ENCODE peak calls at places on chromosomes 6 and 20, in six cellular contexts. Z, J, L, O, F and R are unnamed samples.

GRCh38 chr6:133945158-133945557 is 7.9 kb upstream of the TBPL1 start:
- DNase-seq in Z (no peak), J (no peak), L (no peak), O (no peak), F (no peak), R (peak; percentile 39)

GRCh38 chr6:31446481-31446880 is 43.1 kb downstream of the MICA start:
- DNase-seq in Z (no peak), J (no peak), L (no peak), O (peak; percentile 29), F (no peak), R (peak; percentile 51)

GRCh38 chr20:14055127-14055742 is 59.9 kb downstream of the MACROD2 start:
- DNase-seq in Z (peak; percentile 29), J (peak; percentile 3), L (peak; percentile 69), O (no peak), F (peak; percentile 89), R (peak; percentile 27)

GRCh38 chr6:68343901-68344300 is 291.2 kb upstream of the ADGRB3 start:
- DNase-seq in Z (peak; percentile 6), J (peak; percentile 4), L (peak; percentile 44), O (no peak), F (peak; percentile 62), R (peak; percentile 71)

GRCh38 chr20:31948008-31948407 is 3.8 kb downstream of the PDRG1 start:
- DNase-seq in Z (no peak), J (no peak), L (no peak), O (no peak), F (no peak), R (no peak)

GRCh38 chr20:35663813-35664543 is 722 bp downstream of the CPNE1 start:
- DNase-seq in Z (peak; percentile 64), J (peak; percentile 64), L (peak; percentile 49), O (peak; percentile 90), F (peak; percentile 79), R (peak; percentile 22)

GRCh38 chr6:149960488-149960887 is 3.3 kb upstream of the ULBP1 start:
- DNase-seq in Z (no peak), J (no peak), L (no peak), O (no peak), F (no peak), R (no peak)

GRCh38 chr6:109793793-109794192 is 102.7 kb downstream of the FIG4 start:
- DNase-seq in Z (no peak), J (no peak), L (peak; percentile 63), O (no peak), F (peak; percentile 34), R (peak; percentile 95)

GRCh38 chr6:55047433-55048044 is 126.8 kb upstream of the HCRTR2 start:
- DNase-seq in Z (peak; percentile 7), J (no peak), L (no peak), O (no peak), F (no peak), R (no peak)

GRCh38 chr6:149761438-149761837 is 11.9 kb downstream of the PCMT1 start:
- DNase-seq in Z (peak; percentile 41), J (no peak), L (no peak), O (no peak), F (no peak), R (no peak)